ENCODE peak calls at places on chromosome 11, in four cellular contexts. One of them, this sample, is unnamed. For H3K4me1, the result is how much of the 10 kb centered on the place peaks cover.

GRCh38 chr11:71153005-71153395 is 99.4 kb downstream of the SHANK2 start:
- DNase-seq in HCT116: no peak
- DNase-seq in PC-3: peak
- DNase-seq in neural progenitor cell: no peak
- DNase-seq in this sample: peak

GRCh38 chr11:8709002-8709672 is 26.5 kb downstream of the RPL27A start:
- DNase-seq in HCT116: no peak
- DNase-seq in PC-3: no peak
- DNase-seq in neural progenitor cell: no peak
- DNase-seq in this sample: peak

GRCh38 chr11:1835671-1836010 is 851 bp downstream of the SYT8 start:
- DNase-seq in HCT116: no peak
- DNase-seq in PC-3: no peak
- DNase-seq in neural progenitor cell: no peak
- DNase-seq in this sample: no peak

GRCh38 chr11:111719379-111719778 is 46.8 kb downstream of the PPP2R1B start:
- DNase-seq in HCT116: no peak
- DNase-seq in PC-3: peak
- DNase-seq in neural progenitor cell: no peak
- DNase-seq in this sample: peak

GRCh38 chr11:103338621-103339484 is 229.6 kb downstream of the DYNC2H1 start:
- DNase-seq in HCT116: no peak
- DNase-seq in PC-3: peak
- DNase-seq in neural progenitor cell: peak
- DNase-seq in this sample: peak

GRCh38 chr11:71248656-71249055 is 3.7 kb downstream of the SHANK2 start:
- DNase-seq in HCT116: no peak
- DNase-seq in PC-3: no peak
- DNase-seq in neural progenitor cell: no peak
- DNase-seq in this sample: no peak

GRCh38 chr11:100823360-100823759 is 136.3 kb downstream of the ARHGAP42 start:
- DNase-seq in HCT116: no peak
- DNase-seq in PC-3: no peak
- DNase-seq in neural progenitor cell: no peak
- DNase-seq in this sample: peak

GRCh38 chr11:126874831-126875230 is 125.7 kb downstream of the KIRREL3 start:
- DNase-seq in HCT116: no peak
- DNase-seq in PC-3: no peak
- DNase-seq in neural progenitor cell: peak
- DNase-seq in this sample: no peak

GRCh38 chr11:78000193-78000592 is 5.7 kb upstream of the INTS4 start:
- DNase-seq in HCT116: peak
- DNase-seq in PC-3: peak
- DNase-seq in neural progenitor cell: peak
- DNase-seq in this sample: peak

GRCh38 chr11:17183836-17184235 is 23.9 kb downstream of the PIK3C2A start:
- DNase-seq in HCT116: no peak
- DNase-seq in PC-3: no peak
- DNase-seq in neural progenitor cell: no peak
- DNase-seq in this sample: no peak

GRCh38 chr11:1036303-1036923 is at the start of gene MUC6:
- DNase-seq in HCT116: no peak
- DNase-seq in PC-3: no peak
- DNase-seq in neural progenitor cell: no peak
- DNase-seq in this sample: no peak

GRCh38 chr11:108973402-108974119 is 308.7 kb downstream of the DDX10 start:
- DNase-seq in HCT116: no peak
- DNase-seq in PC-3: peak
- DNase-seq in neural progenitor cell: no peak
- DNase-seq in this sample: peak

GRCh38 chr11:103648670-103649400 is 387.6 kb upstream of the DDI1 start:
- DNase-seq in HCT116: no peak
- DNase-seq in PC-3: no peak
- DNase-seq in neural progenitor cell: no peak
- DNase-seq in this sample: peak

GRCh38 chr11:19359425-19360000 is 118.8 kb upstream of the E2F8 start:
- DNase-seq in HCT116: no peak
- DNase-seq in PC-3: no peak
- DNase-seq in neural progenitor cell: no peak
- DNase-seq in this sample: peak

GRCh38 chr11:1223346-1224108 is 661 bp downstream of the MUC5B start:
- DNase-seq in HCT116: no peak
- DNase-seq in PC-3: peak
- DNase-seq in neural progenitor cell: no peak
- DNase-seq in this sample: no peak

GRCh38 chr11:73991471-73992006 is 8.9 kb upstream of the UCP2 start:
- DNase-seq in HCT116: no peak
- DNase-seq in PC-3: no peak
- DNase-seq in neural progenitor cell: no peak
- DNase-seq in this sample: no peak

GRCh38 chr11:85685820-85686459 is at the start of gene CCDC89:
- DNase-seq in HCT116: no peak
- DNase-seq in PC-3: peak
- DNase-seq in neural progenitor cell: peak
- DNase-seq in this sample: peak

GRCh38 chr11:125075242-125075625 is 12.1 kb downstream of the SLC37A2 start:
- DNase-seq in HCT116: no peak
- DNase-seq in PC-3: no peak
- DNase-seq in neural progenitor cell: no peak
- DNase-seq in this sample: no peak

GRCh38 chr11:83655996-83656395 is 369.8 kb upstream of the CCDC90B start:
- DNase-seq in HCT116: no peak
- DNase-seq in PC-3: no peak
- DNase-seq in neural progenitor cell: no peak
- DNase-seq in this sample: peak

GRCh38 chr11:73390601-73391565 is 14.7 kb downstream of the RELT start:
- DNase-seq in HCT116: no peak
- DNase-seq in PC-3: no peak
- DNase-seq in neural progenitor cell: no peak
- DNase-seq in this sample: no peak

GRCh38 chr11:130534525-130534924 is 86.1 kb downstream of the ADAMTS15 start:
- DNase-seq in HCT116: no peak
- DNase-seq in PC-3: no peak
- DNase-seq in neural progenitor cell: no peak
- DNase-seq in this sample: no peak

GRCh38 chr11:130535530-130535929 is 87.1 kb downstream of the ADAMTS15 start:
- DNase-seq in HCT116: no peak
- DNase-seq in PC-3: peak
- DNase-seq in neural progenitor cell: no peak
- DNase-seq in this sample: no peak

GRCh38 chr11:130533871-130534270 is 85.4 kb downstream of the ADAMTS15 start:
- DNase-seq in HCT116: no peak
- DNase-seq in PC-3: no peak
- DNase-seq in neural progenitor cell: no peak
- DNase-seq in this sample: no peak

GRCh38 chr11:130531061-130531460 is 82.6 kb downstream of the ADAMTS15 start:
- DNase-seq in HCT116: no peak
- DNase-seq in PC-3: no peak
- DNase-seq in neural progenitor cell: no peak
- DNase-seq in this sample: no peak

DNA sequence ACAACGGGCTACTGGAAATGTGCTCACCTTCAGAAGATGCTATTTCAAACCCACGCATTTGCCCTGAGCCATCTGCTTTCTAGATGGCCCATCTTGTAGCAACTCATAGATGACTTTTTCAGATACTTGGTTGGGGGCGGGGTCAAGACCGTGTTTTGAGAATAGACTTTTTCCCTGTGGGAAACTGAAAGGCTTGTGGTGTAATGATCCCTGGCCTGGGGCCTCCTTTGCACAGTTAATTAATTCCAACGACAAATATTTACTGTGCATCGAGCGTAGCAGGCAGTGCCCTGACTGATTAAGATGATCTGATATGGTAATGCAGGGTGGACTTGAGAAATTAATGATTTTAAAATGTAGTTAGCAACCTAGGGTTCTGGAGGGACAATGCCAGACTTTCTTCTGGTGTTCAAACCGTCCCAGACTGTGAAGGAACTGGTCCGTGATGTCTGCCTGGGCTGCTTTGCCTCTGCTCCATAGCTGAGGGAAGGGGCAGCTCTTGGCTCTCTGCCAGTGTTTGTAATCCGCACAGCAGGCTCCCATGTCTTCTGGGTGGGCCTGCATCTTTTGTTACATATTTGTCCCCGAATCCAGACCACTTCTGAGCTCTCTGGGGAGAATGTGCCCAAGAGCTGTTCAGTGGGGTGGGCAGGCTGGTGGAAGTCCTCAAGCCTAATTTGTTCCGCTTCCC is 84.8 kb downstream of the ADAMTS15 start:
- DNase-seq in HCT116: no peak
- DNase-seq in PC-3: no peak
- DNase-seq in neural progenitor cell: no peak
- DNase-seq in this sample: no peak
- TF ChIP-seq EZH2phosphoT487 in HCT116: no peak
- TF ChIP-seq EZH2phosphoT487 in PC-3: no peak
- TF ChIP-seq EZH2phosphoT487 in neural progenitor cell: no peak
- TF ChIP-seq EZH2phosphoT487 in this sample: no peak

GRCh38 chr11:93494341-93494740 is 48.9 kb downstream of the SMCO4 start:
- DNase-seq in HCT116: no peak
- DNase-seq in PC-3: no peak
- DNase-seq in neural progenitor cell: no peak
- DNase-seq in this sample: no peak

GRCh38 chr11:93492464-93493251 is 50.5 kb downstream of the SMCO4 start:
- DNase-seq in HCT116: no peak
- DNase-seq in PC-3: no peak
- DNase-seq in neural progenitor cell: no peak
- DNase-seq in this sample: no peak

GRCh38 chr11:93490996-93491618 is 52.1 kb downstream of the SMCO4 start:
- DNase-seq in HCT116: no peak
- DNase-seq in PC-3: no peak
- DNase-seq in neural progenitor cell: no peak
- DNase-seq in this sample: no peak

GRCh38 chr11:93491941-93492340 is 51.2 kb downstream of the SMCO4 start:
- DNase-seq in HCT116: no peak
- DNase-seq in PC-3: no peak
- DNase-seq in neural progenitor cell: no peak
- DNase-seq in this sample: no peak

GRCh38 chr11:93493252-93493897 is 49.8 kb downstream of the SMCO4 start:
- DNase-seq in HCT116: no peak
- DNase-seq in PC-3: no peak
- DNase-seq in neural progenitor cell: no peak
- DNase-seq in this sample: no peak
- H3K4me1 ChIP-seq in HCT116: under half
- H3K4me1 ChIP-seq in PC-3: under half
- H3K4me1 ChIP-seq in neural progenitor cell: under half
- H3K4me1 ChIP-seq in this sample: under half

GRCh38 chr11:64500176-64501013 is 90.6 kb upstream of the SLC22A12 start:
- DNase-seq in HCT116: peak
- DNase-seq in PC-3: no peak
- DNase-seq in neural progenitor cell: no peak
- DNase-seq in this sample: peak
- H3K9ac ChIP-seq in HCT116: no peak
- H3K9ac ChIP-seq in PC-3: no peak
- H3K9ac ChIP-seq in neural progenitor cell: no peak
- H3K9ac ChIP-seq in this sample: no peak

GRCh38 chr11:79052539-79052938 is 388.3 kb downstream of the TENM4 start:
- DNase-seq in HCT116: no peak
- DNase-seq in PC-3: peak
- DNase-seq in neural progenitor cell: peak
- DNase-seq in this sample: peak

GRCh38 chr11:79050784-79051183 is 390.0 kb downstream of the TENM4 start:
- DNase-seq in HCT116: no peak
- DNase-seq in PC-3: no peak
- DNase-seq in neural progenitor cell: no peak
- DNase-seq in this sample: no peak

GRCh38 chr11:79059171-79059570 is 381.7 kb downstream of the TENM4 start:
- DNase-seq in HCT116: no peak
- DNase-seq in PC-3: no peak
- DNase-seq in neural progenitor cell: no peak
- DNase-seq in this sample: no peak

GRCh38 chr11:79055866-79056632 is 384.8 kb downstream of the TENM4 start:
- DNase-seq in HCT116: no peak
- DNase-seq in PC-3: no peak
- DNase-seq in neural progenitor cell: no peak
- DNase-seq in this sample: peak

GRCh38 chr11:79054636-79055035 is 386.2 kb downstream of the TENM4 start:
- DNase-seq in HCT116: no peak
- DNase-seq in PC-3: peak
- DNase-seq in neural progenitor cell: no peak
- DNase-seq in this sample: peak
- TF ChIP-seq EZH2phosphoT487 in HCT116: no peak
- TF ChIP-seq EZH2phosphoT487 in PC-3: no peak
- TF ChIP-seq EZH2phosphoT487 in neural progenitor cell: no peak
- TF ChIP-seq EZH2phosphoT487 in this sample: no peak

GRCh38 chr11:122690801-122691649 is 35.5 kb downstream of the UBASH3B start:
- DNase-seq in HCT116: no peak
- DNase-seq in PC-3: no peak
- DNase-seq in neural progenitor cell: peak
- DNase-seq in this sample: peak

GRCh38 chr11:122691751-122692150 is 36.2 kb downstream of the UBASH3B start:
- DNase-seq in HCT116: no peak
- DNase-seq in PC-3: no peak
- DNase-seq in neural progenitor cell: peak
- DNase-seq in this sample: no peak

GRCh38 chr11:122690292-122690691 is 34.8 kb downstream of the UBASH3B start:
- DNase-seq in HCT116: no peak
- DNase-seq in PC-3: no peak
- DNase-seq in neural progenitor cell: no peak
- DNase-seq in this sample: no peak

GRCh38 chr11:122695076-122695620 is 39.6 kb downstream of the UBASH3B start:
- DNase-seq in HCT116: no peak
- DNase-seq in PC-3: no peak
- DNase-seq in neural progenitor cell: no peak
- DNase-seq in this sample: no peak

DNA sequence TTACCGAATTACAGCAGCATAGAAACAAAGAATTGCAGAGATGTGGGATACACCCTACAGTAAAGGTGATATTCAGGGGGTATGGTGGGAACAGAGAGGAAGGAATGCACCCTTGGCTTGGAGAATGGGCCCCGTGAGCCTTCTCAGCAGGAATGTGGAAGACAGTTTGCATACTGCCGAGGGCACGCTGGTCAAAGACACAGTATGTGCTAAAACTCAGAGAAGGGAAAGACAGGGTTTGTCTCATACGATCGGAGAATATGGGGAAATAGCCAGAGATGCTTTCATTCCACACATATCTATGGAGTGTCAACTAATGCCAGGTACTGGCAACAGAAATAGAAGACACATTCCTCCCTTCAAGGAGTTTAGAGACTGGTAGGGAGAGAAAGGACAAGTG is 36.9 kb downstream of the UBASH3B start:
- DNase-seq in HCT116: no peak
- DNase-seq in PC-3: no peak
- DNase-seq in neural progenitor cell: no peak
- DNase-seq in this sample: no peak
- H3K4me1 ChIP-seq in HCT116: under half
- H3K4me1 ChIP-seq in PC-3: under half
- H3K4me1 ChIP-seq in neural progenitor cell: under half
- H3K4me1 ChIP-seq in this sample: under half